ENCODE peak calls at places on chromosomes 7 and 10, in nine cellular contexts. L, U, X, W, A, H, C, I and V are unnamed samples.

GRCh38 chr7:936131-937054 is 18.1 kb downstream of the ADAP1 start:
- DNase-seq in X (no peak), C (no peak), A (no peak), W (peak), H (peak), L (peak), I (no peak), U (peak), V (peak)

GRCh38 chr10:29735628-29736324 is 101.0 kb upstream of the SVIL start:
- DNase-seq in H (peak), X (peak), L (peak), C (peak), U (peak), A (peak), I (no peak), W (no peak), V (peak)

GRCh38 chr10:47033541-47034270 is 122.5 kb downstream of the PTPN20 start:
- DNase-seq in U (peak), I (no peak), W (no peak), X (no peak), C (no peak), L (no peak), A (no peak), H (no peak), V (no peak)

GRCh38 chr7:88014581-88014980 is 80.5 kb downstream of the ADAM22 start:
- DNase-seq in A (no peak), X (no peak), L (no peak), H (no peak), I (no peak), W (no peak), U (no peak), C (no peak), V (no peak)

GRCh38 chr10:99565166-99565565 is 32.4 kb downstream of the NKX2-3 start:
- DNase-seq in I (no peak), C (no peak), H (no peak), W (no peak), X (no peak), A (no peak), U (no peak), L (no peak), V (no peak)

GRCh38 chr7:151426486-151426905 is 13.4 kb downstream of the CRYGN start:
- DNase-seq in A (peak), W (peak), H (peak), I (peak), U (peak), L (no peak), X (no peak), C (no peak), V (no peak)

GRCh38 chr7:157601530-157601929 is 264.7 kb downstream of the DNAJB6 start:
- DNase-seq in U (no peak), W (no peak), H (peak), L (peak), I (no peak), A (no peak), X (no peak), C (no peak), V (no peak)

GRCh38 chr7:92108821-92109220 is 25.5 kb downstream of the CYP51A1 start:
- DNase-seq in I (no peak), C (no peak), A (no peak), W (no peak), H (no peak), L (no peak), X (no peak), U (no peak), V (no peak)

GRCh38 chr7:2015251-2015871 is 217.4 kb downstream of the MAD1L1 start:
- DNase-seq in I (no peak), H (no peak), U (peak), L (peak), C (no peak), X (no peak), A (no peak), W (no peak), V (no peak)